ENCODE peak calls at places on chromosomes 1 and 21, in nine cellular contexts. X, Q, H, U, I, E, B, J and K are unnamed samples.

GRCh38 chr1:27869719-27870085 is 2.6 kb upstream of the THEMIS2 start:
- DNase-seq in X (no peak), Q (no peak), H (no peak), U (no peak), I (no peak), E (no peak), B (no peak), J (no peak), K (no peak)

GRCh38 chr21:16492892-16493291 is 763.1 kb downstream of the USP25 start:
- DNase-seq in X (no peak), Q (no peak), H (no peak), U (no peak), I (peak; percentile 7), E (no peak), B (no peak), J (no peak), K (no peak)

GRCh38 chr1:32741067-32741416 is 38.5 kb upstream of the SYNC start:
- DNase-seq in X (no peak), Q (no peak), H (no peak), U (peak; percentile 68), I (no peak), E (no peak), B (no peak), J (no peak), K (no peak)

GRCh38 chr1:71273326-71273725 is 192.5 kb upstream of the ZRANB2 start:
- DNase-seq in X (no peak), Q (no peak), H (no peak), U (no peak), I (no peak), E (no peak), B (no peak), J (no peak), K (no peak)

GRCh38 chr1:87916965-87917364 is 588.3 kb downstream of the LMO4 start:
- DNase-seq in X (no peak), Q (no peak), H (no peak), U (no peak), I (no peak), E (no peak), B (no peak), J (no peak), K (no peak)

GRCh38 chr1:18062180-18062579 is 45.4 kb upstream of the IGSF21 start:
- DNase-seq in X (no peak), Q (no peak), H (no peak), U (peak; percentile 80), I (no peak), E (no peak), B (no peak), J (no peak), K (no peak)

GRCh38 chr1:61318319-61319125 is 236.2 kb downstream of the NFIA start:
- DNase-seq in X (peak; percentile 19), Q (no peak), H (no peak), U (no peak), I (no peak), E (peak; percentile 38), B (no peak), J (no peak), K (no peak)

GRCh38 chr1:186094170-186094569 is 280.9 kb downstream of the TPR start:
- DNase-seq in X (no peak), Q (no peak), H (peak; percentile 51), U (no peak), I (peak; percentile 52), E (no peak), B (no peak), J (no peak), K (no peak)

GRCh38 chr1:40836283-40836682 is 25.9 kb downstream of the CITED4 start:
- DNase-seq in X (no peak), Q (no peak), H (no peak), U (no peak), I (no peak), E (no peak), B (no peak), J (no peak), K (no peak)

GRCh38 chr1:22018583-22019559 is 17.4 kb downstream of the CELA3A start:
- DNase-seq in X (peak; percentile 79), Q (no peak), H (peak; percentile 43), U (no peak), I (peak; percentile 92), E (no peak), B (peak; percentile 59), J (no peak), K (no peak)

GRCh38 chr1:201088901-201089525 is 23.2 kb downstream of the CACNA1S start:
- DNase-seq in X (no peak), Q (no peak), H (no peak), U (no peak), I (no peak), E (no peak), B (no peak), J (no peak), K (no peak)

GRCh38 chr1:2596530-2597333 is 10.2 kb downstream of the PRXL2B start:
- DNase-seq in X (no peak), Q (no peak), H (no peak), U (peak; percentile 32), I (no peak), E (no peak), B (no peak), J (no peak), K (no peak)

GRCh38 chr1:25811384-25812082 is 8.2 kb upstream of the MTFR1L start:
- DNase-seq in X (no peak), Q (no peak), H (no peak), U (no peak), I (no peak), E (no peak), B (no peak), J (no peak), K (no peak)

GRCh38 chr21:16969636-16970035 is 543.2 kb upstream of the CXADR start:
- DNase-seq in X (no peak), Q (no peak), H (no peak), U (no peak), I (no peak), E (no peak), B (no peak), J (no peak), K (no peak)

GRCh38 chr1:109996476-109996875 is 11.9 kb downstream of the AHCYL1 start:
- DNase-seq in X (no peak), Q (no peak), H (peak; percentile 59), U (no peak), I (no peak), E (no peak), B (no peak), J (no peak), K (no peak)

GRCh38 chr1:87956072-87956471 is 627.4 kb downstream of the LMO4 start:
- DNase-seq in X (no peak), Q (no peak), H (peak; percentile 90), U (no peak), I (no peak), E (no peak), B (no peak), J (no peak), K (no peak)

GRCh38 chr1:210347112-210347511 is 18.4 kb downstream of the HHAT start:
- DNase-seq in X (no peak), Q (no peak), H (no peak), U (no peak), I (no peak), E (no peak), B (no peak), J (no peak), K (no peak)

GRCh38 chr1:201882665-201883132 is 6.0 kb upstream of the SHISA4 start:
- DNase-seq in X (no peak), Q (no peak), H (no peak), U (no peak), I (peak; percentile 80), E (no peak), B (no peak), J (no peak), K (no peak)

GRCh38 chr1:66791621-66792610 is 9.2 kb downstream of the INSL5 start:
- DNase-seq in X (no peak), Q (no peak), H (no peak), U (no peak), I (no peak), E (no peak), B (no peak), J (no peak), K (no peak)

GRCh38 chr1:34671887-34672286 is 83.0 kb upstream of the GJB5 start:
- DNase-seq in X (no peak), Q (no peak), H (no peak), U (no peak), I (no peak), E (no peak), B (no peak), J (no peak), K (no peak)

GRCh38 chr1:88801575-88802208 is 89.7 kb downstream of the GTF2B start:
- DNase-seq in X (no peak), Q (no peak), H (peak; percentile 20), U (no peak), I (peak; percentile 81), E (no peak), B (no peak), J (no peak), K (peak; percentile 19)

GRCh38 chr1:203320546-203321272 is 15.4 kb downstream of the BTG2 start:
- DNase-seq in X (peak; percentile 89), Q (peak; percentile 97), H (no peak), U (peak; percentile 92), I (peak; percentile 98), E (peak; percentile 92), B (peak; percentile 49), J (peak; percentile 96), K (peak; percentile 65)

GRCh38 chr1:244341455-244342450 is 110.0 kb downstream of the ADSS2 start:
- DNase-seq in X (peak; percentile 25), Q (peak; percentile 92), H (no peak), U (peak; percentile 89), I (no peak), E (no peak), B (no peak), J (peak; percentile 100), K (no peak)

GRCh38 chr1:192654607-192655389 is 18.9 kb downstream of the RGS13 start:
- DNase-seq in X (no peak), Q (no peak), H (peak; percentile 22), U (no peak), I (no peak), E (no peak), B (no peak), J (no peak), K (no peak)

GRCh38 chr1:50779811-50780210 is 180.3 kb downstream of the FAF1 start:
- DNase-seq in X (no peak), Q (no peak), H (no peak), U (no peak), I (peak; percentile 5), E (no peak), B (no peak), J (no peak), K (no peak)

GRCh38 chr1:160646711-160647328 is at the start of gene SLAMF1:
- DNase-seq in X (peak; percentile 48), Q (no peak), H (no peak), U (no peak), I (peak; percentile 17), E (no peak), B (no peak), J (no peak), K (no peak)

GRCh38 chr1:153790282-153790995 is 15.2 kb downstream of the SLC27A3 start:
- DNase-seq in X (no peak), Q (no peak), H (no peak), U (no peak), I (peak; percentile 49), E (no peak), B (peak; percentile 12), J (peak; percentile 21), K (no peak)

GRCh38 chr1:164699815-164700491 is 141.0 kb downstream of the PBX1 start:
- DNase-seq in X (no peak), Q (no peak), H (no peak), U (no peak), I (no peak), E (no peak), B (no peak), J (no peak), K (no peak)

GRCh38 chr1:169595764-169596711 is 9.8 kb upstream of the F5 start:
- DNase-seq in X (peak; percentile 48), Q (no peak), H (no peak), U (peak; percentile 87), I (no peak), E (no peak), B (no peak), J (no peak), K (no peak)

GRCh38 chr1:200150721-200151120 is 123.2 kb downstream of the NR5A2 start:
- DNase-seq in X (no peak), Q (no peak), H (peak; percentile 44), U (no peak), I (no peak), E (no peak), B (no peak), J (no peak), K (no peak)

GRCh38 chr1:24027838-24028468 is 47.8 kb upstream of the SRSF10 start:
- DNase-seq in X (no peak), Q (no peak), H (no peak), U (no peak), I (no peak), E (no peak), B (no peak), J (no peak), K (no peak)